ENCODE peak calls at places on chromosome 2, in five cellular contexts. L is astrocyte of the hippocampus, N is SK-N-SH, G is GM12892, X is MV-4-11. V is an unnamed sample.

GRCh38 chr2:231464576-231465540 is 574 bp upstream of the NCL start:
- DNase-seq in L (no peak), N (peak), G (peak), X (peak), V (peak)

GRCh38 chr2:172361360-172361759 is 66.0 kb upstream of the ITGA6 start:
- DNase-seq in L (peak), N (no peak), G (no peak), X (no peak), V (no peak)

GRCh38 chr2:237444026-237444425 is 30.1 kb upstream of the COL6A3 start:
- DNase-seq in L (no peak), N (no peak), G (no peak), X (no peak), V (no peak)

GRCh38 chr2:216632952-216633615 is at the start of gene IGFBP2:
- DNase-seq in L (peak), N (peak), G (no peak), X (peak), V (peak)

GRCh38 chr2:191065785-191066184 is 51.8 kb upstream of the STAT1 start:
- DNase-seq in L (no peak), N (no peak), G (no peak), X (no peak), V (peak)

GRCh38 chr2:39118786-39119499 is 1.9 kb downstream of the SOS1 start:
- DNase-seq in L (peak), N (no peak), G (no peak), X (peak), V (peak)

GRCh38 chr2:182586426-182586825 is 129.6 kb upstream of the DNAJC10 start:
- DNase-seq in L (no peak), N (no peak), G (no peak), X (no peak), V (no peak)

GRCh38 chr2:129456681-129457080 is 522.8 kb upstream of the RAB6C start:
- DNase-seq in L (no peak), N (no peak), G (no peak), X (no peak), V (no peak)

GRCh38 chr2:230927711-230928341 is 2.8 kb upstream of the GPR55 start:
- DNase-seq in L (no peak), N (no peak), G (no peak), X (no peak), V (no peak)

GRCh38 chr2:26570083-26570430 is 71.1 kb downstream of the CIB4 start:
- DNase-seq in L (no peak), N (no peak), G (no peak), X (no peak), V (no peak)

GRCh38 chr2:127371037-127371436 is 16.7 kb downstream of the MAP3K2 start:
- DNase-seq in L (no peak), N (no peak), G (no peak), X (no peak), V (no peak)

GRCh38 chr2:164257794-164258193 is 363.5 kb downstream of the GRB14 start:
- DNase-seq in L (peak), N (no peak), G (no peak), X (no peak), V (no peak)

GRCh38 chr2:7515327-7515726 is 598.1 kb downstream of the RNF144A start:
- DNase-seq in L (no peak), N (no peak), G (no peak), X (no peak), V (no peak)

GRCh38 chr2:240935101-240935876 is 29.2 kb downstream of the CROCC2 start:
- DNase-seq in L (no peak), N (peak), G (no peak), X (no peak), V (no peak)

GRCh38 chr2:56680971-56681631 is 497.3 kb downstream of the CCDC85A start:
- DNase-seq in L (peak), N (no peak), G (no peak), X (no peak), V (no peak)

GRCh38 chr2:65369574-65369973 is 62.8 kb downstream of the SPRED2 start:
- DNase-seq in L (no peak), N (no peak), G (no peak), X (no peak), V (no peak)

GRCh38 chr2:128317186-128317897 is 1.3 kb downstream of the HS6ST1 start:
- DNase-seq in L (peak), N (peak), G (peak), X (peak), V (peak)

GRCh38 chr2:241882090-241882625 is 12.6 kb downstream of the RTP5 start:
- DNase-seq in L (no peak), N (peak), G (peak), X (no peak), V (peak)

GRCh38 chr2:120881981-120882788 is 146.5 kb downstream of the GLI2 start:
- DNase-seq in L (no peak), N (peak), G (no peak), X (no peak), V (no peak)

GRCh38 chr2:144495227-144495933 is 24.5 kb downstream of the ZEB2 start:
- DNase-seq in L (no peak), N (no peak), G (no peak), X (no peak), V (no peak)

GRCh38 chr2:69505710-69506109 is 68.5 kb upstream of the NFU1 start:
- DNase-seq in L (no peak), N (no peak), G (no peak), X (peak), V (peak)

GRCh38 chr2:239927424-239927981 is 97.6 kb downstream of the NDUFA10 start:
- DNase-seq in L (peak), N (no peak), G (no peak), X (peak), V (peak)

GRCh38 chr2:23376972-23377371 is 8.0 kb upstream of the KLHL29 start:
- DNase-seq in L (no peak), N (no peak), G (no peak), X (no peak), V (no peak)

GRCh38 chr2:107669335-107669734 is 157.4 kb upstream of the RGPD4 start:
- DNase-seq in L (peak), N (peak), G (no peak), X (no peak), V (peak)

GRCh38 chr2:232621186-232621585 is 12.2 kb upstream of the EFHD1 start:
- DNase-seq in L (no peak), N (no peak), G (no peak), X (no peak), V (no peak)

GRCh38 chr2:121197369-121198091 is 87.5 kb downstream of the TFCP2L1 start:
- DNase-seq in L (peak), N (no peak), G (no peak), X (peak), V (peak)

GRCh38 chr2:66441651-66442365 is 6.9 kb downstream of the MEIS1 start:
- DNase-seq in L (no peak), N (no peak), G (no peak), X (peak), V (no peak)

GRCh38 chr2:47179325-47179724 is 24.2 kb upstream of the STPG4 start:
- DNase-seq in L (no peak), N (no peak), G (no peak), X (peak), V (peak)

GRCh38 chr2:236884776-236885175 is 200.9 kb upstream of the COPS8 start:
- DNase-seq in L (no peak), N (no peak), G (no peak), X (no peak), V (no peak)

GRCh38 chr2:44927979-44928659 is 13.4 kb upstream of the SIX3 start:
- DNase-seq in L (no peak), N (no peak), G (no peak), X (no peak), V (no peak)

GRCh38 chr2:155404433-155405002 is 706.0 kb downstream of the KCNJ3 start:
- DNase-seq in L (peak), N (no peak), G (no peak), X (no peak), V (no peak)

GRCh38 chr2:55951533-55951932 is 28.0 kb upstream of the EFEMP1 start:
- DNase-seq in L (no peak), N (no peak), G (no peak), X (no peak), V (no peak)

GRCh38 chr2:38697116-38697840 is 31.4 kb downstream of the GALM start:
- DNase-seq in L (no peak), N (no peak), G (no peak), X (no peak), V (no peak)

GRCh38 chr2:209614630-209615369 is 156.8 kb upstream of the UNC80 start:
- DNase-seq in L (peak), N (no peak), G (no peak), X (peak), V (no peak)

V was measured in NB4.